ENCODE peak calls at places on chromosomes 2 and 18, in nine cellular contexts. One of them, this sample, is unnamed.

GRCh38 chr2:239114119-239114581 is 266.3 kb downstream of the TWIST2 start:
- DNase-seq in PC-9: no peak
- DNase-seq in AG04450: no peak
- DNase-seq in IMR-90: peak; percentile 35
- DNase-seq in caudate nucleus: no peak
- DNase-seq in Panc1: no peak
- DNase-seq in CD4-positive, CD25-positive, alpha-beta regulatory T cell: no peak
- DNase-seq in left lung: no peak
- DNase-seq in CD8-positive, alpha-beta T cell: no peak
- DNase-seq in this sample: no peak

GRCh38 chr18:68874361-68874760 is 76.5 kb downstream of the CCDC102B start:
- DNase-seq in CD4-positive, CD25-positive, alpha-beta regulatory T cell: no peak
- DNase-seq in CD8-positive, alpha-beta T cell: no peak
- DNase-seq in caudate nucleus: no peak
- DNase-seq in left lung: no peak
- DNase-seq in Panc1: no peak
- DNase-seq in AG04450: no peak
- DNase-seq in IMR-90: peak; percentile 41
- DNase-seq in PC-9: no peak
- DNase-seq in this sample: no peak

GRCh38 chr2:73444202-73444601 is 58.6 kb downstream of the ALMS1 start:
- DNase-seq in PC-9: no peak
- DNase-seq in caudate nucleus: no peak
- DNase-seq in AG04450: no peak
- DNase-seq in Panc1: no peak
- DNase-seq in IMR-90: no peak
- DNase-seq in CD4-positive, CD25-positive, alpha-beta regulatory T cell: no peak
- DNase-seq in left lung: no peak
- DNase-seq in CD8-positive, alpha-beta T cell: no peak
- DNase-seq in this sample: no peak

GRCh38 chr18:59685501-59685900 is 11.7 kb downstream of the CCBE1 start:
- DNase-seq in Panc1: no peak
- DNase-seq in IMR-90: no peak
- DNase-seq in caudate nucleus: no peak
- DNase-seq in CD4-positive, CD25-positive, alpha-beta regulatory T cell: no peak
- DNase-seq in left lung: no peak
- DNase-seq in AG04450: no peak
- DNase-seq in CD8-positive, alpha-beta T cell: no peak
- DNase-seq in PC-9: no peak
- DNase-seq in this sample: no peak

GRCh38 chr18:80200932-80201672 is 46.2 kb downstream of the PARD6G start:
- DNase-seq in AG04450: no peak
- DNase-seq in left lung: no peak
- DNase-seq in IMR-90: no peak
- DNase-seq in CD4-positive, CD25-positive, alpha-beta regulatory T cell: no peak
- DNase-seq in caudate nucleus: no peak
- DNase-seq in CD8-positive, alpha-beta T cell: no peak
- DNase-seq in PC-9: no peak
- DNase-seq in Panc1: no peak
- DNase-seq in this sample: no peak

GRCh38 chr2:30661173-30662107 is 145.8 kb downstream of the CAPN13 start:
- DNase-seq in AG04450: no peak
- DNase-seq in CD8-positive, alpha-beta T cell: peak; percentile 32
- DNase-seq in Panc1: no peak
- DNase-seq in PC-9: peak; percentile 43
- DNase-seq in left lung: no peak
- DNase-seq in IMR-90: peak; percentile 20
- DNase-seq in CD4-positive, CD25-positive, alpha-beta regulatory T cell: no peak
- DNase-seq in caudate nucleus: no peak
- DNase-seq in this sample: no peak

GRCh38 chr2:55408098-55408882 is 11.4 kb downstream of the CCDC88A start:
- DNase-seq in AG04450: no peak
- DNase-seq in CD8-positive, alpha-beta T cell: no peak
- DNase-seq in IMR-90: peak; percentile 49
- DNase-seq in left lung: no peak
- DNase-seq in caudate nucleus: no peak
- DNase-seq in CD4-positive, CD25-positive, alpha-beta regulatory T cell: no peak
- DNase-seq in Panc1: no peak
- DNase-seq in PC-9: no peak
- DNase-seq in this sample: no peak

GRCh38 chr2:100819365-100820345 is at the start of gene NPAS2:
- DNase-seq in PC-9: no peak
- DNase-seq in Panc1: no peak
- DNase-seq in AG04450: no peak
- DNase-seq in CD4-positive, CD25-positive, alpha-beta regulatory T cell: no peak
- DNase-seq in CD8-positive, alpha-beta T cell: peak; percentile 53
- DNase-seq in left lung: peak; percentile 53
- DNase-seq in IMR-90: peak; percentile 46
- DNase-seq in caudate nucleus: no peak
- DNase-seq in this sample: no peak

GRCh38 chr18:28114472-28114871 is 62.5 kb downstream of the CDH2 start:
- DNase-seq in CD8-positive, alpha-beta T cell: no peak
- DNase-seq in Panc1: no peak
- DNase-seq in caudate nucleus: no peak
- DNase-seq in IMR-90: peak; percentile 80
- DNase-seq in left lung: no peak
- DNase-seq in PC-9: peak; percentile 51
- DNase-seq in CD4-positive, CD25-positive, alpha-beta regulatory T cell: no peak
- DNase-seq in AG04450: no peak
- DNase-seq in this sample: no peak

GRCh38 chr18:23719634-23720201 is 30.5 kb downstream of the LAMA3 start:
- DNase-seq in CD8-positive, alpha-beta T cell: no peak
- DNase-seq in caudate nucleus: no peak
- DNase-seq in CD4-positive, CD25-positive, alpha-beta regulatory T cell: no peak
- DNase-seq in left lung: peak; percentile 58
- DNase-seq in IMR-90: peak; percentile 98
- DNase-seq in Panc1: peak; percentile 68
- DNase-seq in PC-9: peak; percentile 83
- DNase-seq in AG04450: peak; percentile 88
- DNase-seq in this sample: peak; percentile 69

GRCh38 chr2:167492486-167492885 is 604.2 kb downstream of the XIRP2 start:
- DNase-seq in CD4-positive, CD25-positive, alpha-beta regulatory T cell: no peak
- DNase-seq in left lung: no peak
- DNase-seq in CD8-positive, alpha-beta T cell: no peak
- DNase-seq in Panc1: no peak
- DNase-seq in AG04450: no peak
- DNase-seq in PC-9: no peak
- DNase-seq in caudate nucleus: no peak
- DNase-seq in IMR-90: peak; percentile 22
- DNase-seq in this sample: no peak

GRCh38 chr2:60439219-60439974 is 114.1 kb downstream of the BCL11A start:
- DNase-seq in Panc1: peak; percentile 20
- DNase-seq in left lung: peak; percentile 72
- DNase-seq in caudate nucleus: peak; percentile 30
- DNase-seq in AG04450: no peak
- DNase-seq in PC-9: no peak
- DNase-seq in CD8-positive, alpha-beta T cell: no peak
- DNase-seq in CD4-positive, CD25-positive, alpha-beta regulatory T cell: no peak
- DNase-seq in IMR-90: no peak
- DNase-seq in this sample: no peak

GRCh38 chr2:230865766-230866703 is 1.3 kb downstream of the ITM2C start:
- DNase-seq in IMR-90: no peak
- DNase-seq in caudate nucleus: peak; percentile 39
- DNase-seq in CD4-positive, CD25-positive, alpha-beta regulatory T cell: no peak
- DNase-seq in CD8-positive, alpha-beta T cell: peak; percentile 66
- DNase-seq in PC-9: no peak
- DNase-seq in Panc1: no peak
- DNase-seq in AG04450: no peak
- DNase-seq in left lung: no peak
- DNase-seq in this sample: no peak

GRCh38 chr2:5391361-5391760 is 300.8 kb upstream of the SOX11 start:
- DNase-seq in Panc1: no peak
- DNase-seq in PC-9: no peak
- DNase-seq in CD8-positive, alpha-beta T cell: no peak
- DNase-seq in AG04450: no peak
- DNase-seq in caudate nucleus: no peak
- DNase-seq in left lung: no peak
- DNase-seq in CD4-positive, CD25-positive, alpha-beta regulatory T cell: no peak
- DNase-seq in IMR-90: no peak
- DNase-seq in this sample: no peak

GRCh38 chr2:40914648-40915047 is 462.8 kb upstream of the SLC8A1 start:
- DNase-seq in IMR-90: no peak
- DNase-seq in Panc1: no peak
- DNase-seq in CD4-positive, CD25-positive, alpha-beta regulatory T cell: no peak
- DNase-seq in AG04450: no peak
- DNase-seq in PC-9: no peak
- DNase-seq in left lung: no peak
- DNase-seq in CD8-positive, alpha-beta T cell: no peak
- DNase-seq in caudate nucleus: no peak
- DNase-seq in this sample: no peak

GRCh38 chr2:27885246-27885645 is 4.9 kb downstream of the RBKS start:
- DNase-seq in CD8-positive, alpha-beta T cell: no peak
- DNase-seq in PC-9: no peak
- DNase-seq in caudate nucleus: no peak
- DNase-seq in Panc1: no peak
- DNase-seq in CD4-positive, CD25-positive, alpha-beta regulatory T cell: no peak
- DNase-seq in AG04450: no peak
- DNase-seq in left lung: no peak
- DNase-seq in IMR-90: peak; percentile 48
- DNase-seq in this sample: no peak

GRCh38 chr2:94993176-94994062 is 32.1 kb upstream of the MAL start:
- DNase-seq in Panc1: no peak
- DNase-seq in CD8-positive, alpha-beta T cell: no peak
- DNase-seq in caudate nucleus: no peak
- DNase-seq in IMR-90: no peak
- DNase-seq in left lung: peak; percentile 21
- DNase-seq in PC-9: no peak
- DNase-seq in CD4-positive, CD25-positive, alpha-beta regulatory T cell: no peak
- DNase-seq in AG04450: no peak
- DNase-seq in this sample: no peak

GRCh38 chr2:237549216-237550056 is 16.9 kb upstream of the PRLH start:
- DNase-seq in PC-9: no peak
- DNase-seq in Panc1: no peak
- DNase-seq in caudate nucleus: no peak
- DNase-seq in left lung: no peak
- DNase-seq in IMR-90: no peak
- DNase-seq in AG04450: no peak
- DNase-seq in CD4-positive, CD25-positive, alpha-beta regulatory T cell: no peak
- DNase-seq in CD8-positive, alpha-beta T cell: no peak
- DNase-seq in this sample: no peak

GRCh38 chr18:59960272-59960671 is 60.5 kb downstream of the PMAIP1 start:
- DNase-seq in CD8-positive, alpha-beta T cell: no peak
- DNase-seq in PC-9: no peak
- DNase-seq in Panc1: no peak
- DNase-seq in caudate nucleus: no peak
- DNase-seq in left lung: no peak
- DNase-seq in CD4-positive, CD25-positive, alpha-beta regulatory T cell: no peak
- DNase-seq in IMR-90: no peak
- DNase-seq in AG04450: no peak
- DNase-seq in this sample: no peak

GRCh38 chr2:134692461-134692860 is 26.3 kb downstream of the TMEM163 start:
- DNase-seq in CD8-positive, alpha-beta T cell: no peak
- DNase-seq in caudate nucleus: no peak
- DNase-seq in AG04450: no peak
- DNase-seq in left lung: no peak
- DNase-seq in Panc1: no peak
- DNase-seq in IMR-90: no peak
- DNase-seq in PC-9: no peak
- DNase-seq in CD4-positive, CD25-positive, alpha-beta regulatory T cell: peak; percentile 26
- DNase-seq in this sample: no peak

GRCh38 chr2:136135924-136136906 is 18.3 kb upstream of the CXCR4 start:
- DNase-seq in PC-9: no peak
- DNase-seq in IMR-90: no peak
- DNase-seq in AG04450: no peak
- DNase-seq in CD4-positive, CD25-positive, alpha-beta regulatory T cell: peak; percentile 93
- DNase-seq in Panc1: no peak
- DNase-seq in CD8-positive, alpha-beta T cell: peak; percentile 84
- DNase-seq in left lung: peak; percentile 48
- DNase-seq in caudate nucleus: no peak
- DNase-seq in this sample: no peak
- H3K27ac ChIP-seq in PC-9: peak overlapping the region; percentile 78
- H3K27ac ChIP-seq in IMR-90: no peak overlapping the region
- H3K27ac ChIP-seq in AG04450: no peak overlapping the region
- H3K27ac ChIP-seq in CD4-positive, CD25-positive, alpha-beta regulatory T cell: peak overlapping the region; percentile 99
- H3K27ac ChIP-seq in Panc1: no peak overlapping the region
- H3K27ac ChIP-seq in CD8-positive, alpha-beta T cell: peak overlapping the region; percentile 98
- H3K27ac ChIP-seq in left lung: peak overlapping the region; percentile 13
- H3K27ac ChIP-seq in caudate nucleus: no peak overlapping the region
- H3K27ac ChIP-seq in this sample: no peak overlapping the region

GRCh38 chr2:15031745-15032240 is 399.3 kb downstream of the LRATD1 start:
- DNase-seq in caudate nucleus: no peak
- DNase-seq in IMR-90: no peak
- DNase-seq in Panc1: no peak
- DNase-seq in AG04450: no peak
- DNase-seq in left lung: no peak
- DNase-seq in PC-9: no peak
- DNase-seq in CD8-positive, alpha-beta T cell: no peak
- DNase-seq in CD4-positive, CD25-positive, alpha-beta regulatory T cell: no peak
- DNase-seq in this sample: no peak
- H3K27ac ChIP-seq in caudate nucleus: no peak overlapping the region
- H3K27ac ChIP-seq in IMR-90: no peak overlapping the region
- H3K27ac ChIP-seq in Panc1: no peak overlapping the region
- H3K27ac ChIP-seq in AG04450: no peak overlapping the region
- H3K27ac ChIP-seq in left lung: no peak overlapping the region
- H3K27ac ChIP-seq in PC-9: no peak overlapping the region
- H3K27ac ChIP-seq in CD8-positive, alpha-beta T cell: no peak overlapping the region
- H3K27ac ChIP-seq in CD4-positive, CD25-positive, alpha-beta regulatory T cell: no peak overlapping the region
- H3K27ac ChIP-seq in this sample: no peak overlapping the region

DNA sequence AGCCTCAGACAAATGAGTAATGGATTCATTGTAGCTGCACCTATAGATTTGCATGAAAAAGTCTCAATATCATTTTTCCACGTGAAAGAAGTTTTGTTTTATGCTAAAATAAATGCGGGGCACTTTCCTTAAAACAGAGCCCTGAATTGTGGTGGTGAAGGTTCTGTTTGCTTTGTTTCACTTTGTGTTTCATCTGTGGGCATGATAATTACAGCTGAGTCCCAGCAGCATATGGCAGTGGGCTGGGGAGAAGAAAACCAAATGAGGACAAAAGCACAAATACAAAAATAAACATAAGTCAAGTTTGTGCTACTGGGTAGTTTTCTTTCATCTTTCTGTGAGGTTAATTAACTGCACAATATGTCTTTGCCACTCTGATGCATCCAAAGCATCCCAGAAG is 97.8 kb downstream of the DSC3 start:
- DNase-seq in Panc1: no peak
- DNase-seq in IMR-90: no peak
- DNase-seq in caudate nucleus: no peak
- DNase-seq in PC-9: no peak
- DNase-seq in left lung: no peak
- DNase-seq in CD4-positive, CD25-positive, alpha-beta regulatory T cell: no peak
- DNase-seq in AG04450: no peak
- DNase-seq in CD8-positive, alpha-beta T cell: no peak
- DNase-seq in this sample: no peak
- H3K27ac ChIP-seq in Panc1: no peak overlapping the region
- H3K27ac ChIP-seq in IMR-90: no peak overlapping the region
- H3K27ac ChIP-seq in caudate nucleus: no peak overlapping the region
- H3K27ac ChIP-seq in PC-9: no peak overlapping the region
- H3K27ac ChIP-seq in left lung: no peak overlapping the region
- H3K27ac ChIP-seq in CD4-positive, CD25-positive, alpha-beta regulatory T cell: no peak overlapping the region
- H3K27ac ChIP-seq in AG04450: no peak overlapping the region
- H3K27ac ChIP-seq in CD8-positive, alpha-beta T cell: no peak overlapping the region
- H3K27ac ChIP-seq in this sample: no peak overlapping the region

DNA sequence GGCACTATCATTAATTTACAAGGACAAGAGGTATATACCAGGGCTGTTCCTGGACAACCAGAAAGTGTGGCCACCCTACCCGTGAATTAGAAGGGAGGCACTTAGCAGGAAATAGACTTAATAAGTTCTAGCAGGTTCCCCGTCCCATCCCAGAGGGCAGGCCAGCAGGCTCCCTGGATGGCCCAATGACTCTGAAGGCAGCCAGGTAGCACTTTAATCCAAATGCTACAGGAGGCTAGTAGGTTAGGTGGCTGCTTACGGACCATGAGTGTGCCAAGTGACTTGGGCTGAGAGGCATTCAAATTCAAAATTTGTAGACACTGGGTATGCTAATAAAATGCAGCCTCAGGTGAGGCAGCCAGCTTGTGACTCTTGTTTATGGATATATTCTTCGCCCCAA is 123.9 kb downstream of the UXS1 start:
- DNase-seq in left lung: no peak
- DNase-seq in caudate nucleus: no peak
- DNase-seq in IMR-90: no peak
- DNase-seq in Panc1: no peak
- DNase-seq in CD4-positive, CD25-positive, alpha-beta regulatory T cell: no peak
- DNase-seq in AG04450: no peak
- DNase-seq in CD8-positive, alpha-beta T cell: no peak
- DNase-seq in PC-9: no peak
- DNase-seq in this sample: no peak
- H3K27ac ChIP-seq in left lung: no peak overlapping the region
- H3K27ac ChIP-seq in caudate nucleus: no peak overlapping the region
- H3K27ac ChIP-seq in IMR-90: no peak overlapping the region
- H3K27ac ChIP-seq in Panc1: no peak overlapping the region
- H3K27ac ChIP-seq in CD4-positive, CD25-positive, alpha-beta regulatory T cell: no peak overlapping the region
- H3K27ac ChIP-seq in AG04450: no peak overlapping the region
- H3K27ac ChIP-seq in CD8-positive, alpha-beta T cell: no peak overlapping the region
- H3K27ac ChIP-seq in PC-9: no peak overlapping the region
- H3K27ac ChIP-seq in this sample: no peak overlapping the region

This sample was measured in epithelial cell of prostate.